ENCODE peak calls at places on chromosomes 6 and 20, in ten cellular contexts. V is upper lobe of right lung; R is heart right ventricle; W is IMR-90; Y is WERI-Rb-1; C is aorta; A is mucosa of descending colon; X is endothelial cell of umbilical vein; Q is brain microvascular endothelial cell; L is CD8-positive, alpha-beta memory T cell. D is an unnamed sample.

GRCh38 chr20:32474967-32475819 is 109.9 kb downstream of the NOL4L start:
- DNase-seq in X (peak; percentile 91), C (peak; percentile 94), V (peak; percentile 95), W (peak; percentile 91), Q (peak; percentile 94), Y (no peak), A (peak; percentile 96), L (no peak), R (peak; percentile 91), D (peak; percentile 94)

GRCh38 chr6:74753883-74754600 is 451.8 kb downstream of the COL12A1 start:
- DNase-seq in R (no peak), C (no peak), A (no peak), X (no peak), W (no peak), Q (no peak), Y (no peak), V (no peak), L (no peak), D (no peak)

GRCh38 chr6:131182991-131183425 is 47.7 kb downstream of the AKAP7 start:
- DNase-seq in V (no peak), Y (no peak), A (no peak), C (no peak), R (no peak), W (peak; percentile 56), L (peak; percentile 41), X (peak; percentile 56), Q (peak; percentile 22), D (peak; percentile 29)

GRCh38 chr6:131116321-131116720 is 18.9 kb upstream of the AKAP7 start:
- DNase-seq in Q (no peak), A (no peak), C (no peak), Y (no peak), L (no peak), V (no peak), W (no peak), X (no peak), R (no peak), D (no peak)

GRCh38 chr6:7086488-7086887 is 21.3 kb upstream of the RREB1 start:
- DNase-seq in X (peak; percentile 57), L (peak; percentile 36), Y (no peak), W (peak; percentile 28), R (no peak), C (no peak), V (peak; percentile 75), A (no peak), Q (no peak), D (no peak)

GRCh38 chr6:121838842-121839241 is 403.4 kb downstream of the GJA1 start:
- DNase-seq in C (no peak), W (peak; percentile 38), X (no peak), R (peak; percentile 37), Y (no peak), A (no peak), V (no peak), Q (peak; percentile 75), L (no peak), D (no peak)

GRCh38 chr6:43797919-43798318 is 27.9 kb downstream of the VEGFA start:
- DNase-seq in C (peak; percentile 37), V (no peak), L (no peak), W (no peak), R (no peak), A (no peak), X (no peak), Y (no peak), Q (no peak), D (no peak)

GRCh38 chr6:142416179-142416578 is 114.4 kb downstream of the ADGRG6 start:
- DNase-seq in A (no peak), C (no peak), L (no peak), Y (no peak), V (no peak), X (peak; percentile 93), Q (peak; percentile 98), W (peak; percentile 99), R (no peak), D (no peak)

GRCh38 chr6:107704377-107705013 is 119.6 kb downstream of the SCML4 start:
- DNase-seq in L (no peak), A (no peak), C (no peak), V (no peak), Y (no peak), W (peak; percentile 68), R (no peak), Q (peak; percentile 52), X (peak; percentile 58), D (peak; percentile 70)

GRCh38 chr20:53978497-53978896 is 91.9 kb downstream of the BCAS1 start:
- DNase-seq in X (no peak), Y (no peak), R (no peak), V (no peak), A (no peak), L (no peak), C (no peak), Q (no peak), W (no peak), D (no peak)

GRCh38 chr6:117078624-117079023 is 186.7 kb upstream of the VGLL2 start:
- DNase-seq in W (no peak), Q (no peak), R (no peak), V (no peak), X (no peak), Y (no peak), C (no peak), L (no peak), A (no peak), D (no peak)

GRCh38 chr6:87281426-87281825 is 41.0 kb upstream of the SMIM8 start:
- DNase-seq in Q (no peak), W (no peak), A (no peak), V (no peak), X (peak; percentile 16), L (no peak), R (no peak), Y (no peak), C (no peak), D (no peak)

GRCh38 chr20:57103146-57103800 is 163.2 kb downstream of the BMP7 start:
- DNase-seq in V (no peak), A (no peak), Q (no peak), Y (no peak), R (no peak), L (no peak), C (no peak), X (no peak), W (no peak), D (no peak)

DNA sequence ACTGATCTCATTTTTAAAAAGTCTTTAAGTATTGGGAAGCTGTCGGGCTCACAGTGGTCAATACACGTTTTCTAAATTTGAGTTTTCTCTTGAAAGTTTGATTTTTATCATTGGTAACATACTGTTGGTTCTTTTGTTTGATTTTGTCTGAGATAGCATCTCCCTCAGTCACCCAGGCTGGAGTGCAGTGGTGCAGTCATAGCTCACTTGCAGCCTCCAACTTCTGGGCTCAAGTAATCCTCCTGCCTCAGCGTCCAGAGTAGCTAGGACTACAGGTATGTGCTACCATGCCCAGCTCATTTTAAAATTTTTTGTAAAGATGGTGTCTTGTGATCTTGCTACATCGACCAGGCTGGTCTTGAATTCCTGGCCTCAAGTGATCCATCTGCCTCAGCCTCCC is 9.1 kb downstream of the PPARD start:
- DNase-seq in Y (no peak), Q (no peak), R (no peak), X (no peak), L (no peak), A (no peak), C (no peak), V (no peak), W (no peak), D (no peak)
- H3K4me3 ChIP-seq in Y (no peak overlapping the region), Q (no peak overlapping the region), R (no peak overlapping the region), X (no peak overlapping the region), L (no peak overlapping the region), A (no peak overlapping the region), C (no peak overlapping the region), V (no peak overlapping the region), W (no peak overlapping the region), D (no peak overlapping the region)

DNA sequence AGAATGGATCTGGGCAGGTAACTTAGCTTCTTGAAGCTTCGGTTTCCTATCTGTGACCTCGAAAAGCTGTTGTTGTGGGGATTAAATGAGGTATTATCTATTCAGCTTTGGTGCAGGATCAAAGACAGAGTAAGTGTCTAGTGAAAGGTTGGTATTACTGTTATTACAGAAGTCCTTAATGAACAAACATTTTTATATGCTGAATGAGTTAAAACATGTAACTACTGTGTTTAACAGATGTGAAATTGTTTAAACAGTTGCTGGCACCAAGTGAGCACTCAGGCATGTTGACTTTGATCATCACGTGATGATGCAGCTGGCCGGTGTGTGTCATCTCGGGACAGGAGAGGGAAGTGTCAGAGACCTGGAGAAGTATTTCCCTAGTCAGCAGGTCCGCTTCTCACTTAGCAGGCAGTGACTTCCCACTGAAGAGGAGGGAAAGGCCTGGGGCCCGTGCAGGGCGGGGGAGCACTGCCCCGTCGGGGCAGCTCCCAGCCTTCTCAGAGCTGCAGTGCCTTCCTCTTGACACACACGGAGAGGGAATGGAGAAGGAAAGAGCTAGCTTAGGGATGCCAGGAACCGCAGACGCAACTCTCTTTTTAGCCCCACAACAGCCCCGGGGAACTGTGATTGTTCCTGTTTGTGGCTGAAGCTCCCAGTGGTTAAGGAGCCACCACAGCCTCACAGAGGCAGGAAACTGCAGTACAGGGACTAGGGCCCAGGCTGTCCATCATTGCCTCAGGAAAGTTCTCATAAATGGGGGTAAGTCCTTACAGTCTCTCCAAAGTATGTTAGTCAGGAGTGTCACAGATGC is 18.0 kb downstream of the TUBB2A start:
- DNase-seq in X (no peak), V (peak; percentile 74), Y (no peak), Q (peak; percentile 65), A (peak; percentile 82), C (no peak), W (peak; percentile 91), L (no peak), R (peak; percentile 43), D (no peak)
- H3K36me3 ChIP-seq in X (no peaks in the 10 kb centered on the region), V (peaks cover 3% of the 10 kb centered on the region), Y (peaks cover 43% of the 10 kb centered on the region), Q (no peaks in the 10 kb centered on the region), A (no peaks in the 10 kb centered on the region), C (peaks cover 3% of the 10 kb centered on the region), W (peaks cover 16% of the 10 kb centered on the region), L (peaks cover 4% of the 10 kb centered on the region), R (peaks cover 7% of the 10 kb centered on the region), D (peaks cover 30% of the 10 kb centered on the region)

DNA sequence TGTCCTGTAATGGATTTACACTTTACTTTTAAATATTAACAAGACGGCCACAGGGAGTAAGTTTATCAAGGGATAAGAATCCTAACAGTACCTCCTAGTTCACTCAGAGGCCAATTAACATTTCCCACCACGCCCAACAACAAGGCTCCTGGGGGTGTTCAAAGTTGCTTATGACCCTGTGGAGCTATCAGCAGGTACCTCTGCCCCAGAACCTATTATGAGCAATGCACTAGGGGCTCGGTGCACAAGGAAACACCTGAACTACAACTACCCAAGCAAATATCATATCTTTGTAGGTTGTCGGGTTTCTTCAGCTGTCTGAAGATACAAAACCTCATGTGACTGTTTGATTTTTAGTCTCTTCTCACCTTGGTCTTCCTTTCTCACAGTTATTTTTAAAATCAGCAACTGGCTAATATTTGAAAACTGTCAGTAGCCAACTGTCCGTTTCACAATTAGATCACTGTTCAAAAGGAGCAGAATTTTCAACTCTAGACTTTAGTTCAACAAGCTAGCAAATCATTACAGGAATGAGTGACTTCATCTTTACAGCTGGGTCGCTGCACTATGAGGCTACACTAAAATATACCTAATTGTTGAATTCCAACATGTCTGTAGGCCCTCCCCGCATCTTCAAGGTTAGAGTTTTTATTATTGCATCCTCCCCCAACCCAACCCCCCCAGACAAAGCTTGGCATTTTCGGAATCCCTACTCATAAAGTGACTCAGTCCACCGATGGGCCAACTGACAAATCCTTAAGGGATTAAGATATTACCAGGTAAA is 38.1 kb downstream of the B4GALT5 start:
- DNase-seq in W (no peak), X (no peak), Q (no peak), A (no peak), R (no peak), V (no peak), Y (no peak), C (no peak), L (no peak), D (no peak)
- H3K4me3 ChIP-seq in W (no peak overlapping the region), X (no peak overlapping the region), Q (no peak overlapping the region), A (no peak overlapping the region), R (no peak overlapping the region), V (no peak overlapping the region), Y (no peak overlapping the region), C (no peak overlapping the region), L (no peak overlapping the region), D (no peak overlapping the region)

GRCh38 chr6:119280080-119280479 is 69.5 kb downstream of the MAN1A1 start:
- DNase-seq in A (no peak), Y (no peak), C (no peak), W (no peak), Q (no peak), X (no peak), V (no peak), R (no peak), L (no peak), D (no peak)
- H3K36me3 ChIP-seq in A (no peaks in the 10 kb centered on the region), Y (no peaks in the 10 kb centered on the region), C (no peaks in the 10 kb centered on the region), W (no peaks in the 10 kb centered on the region), Q (no peaks in the 10 kb centered on the region), X (no peaks in the 10 kb centered on the region), V (no peaks in the 10 kb centered on the region), R (no peaks in the 10 kb centered on the region), L (no peaks in the 10 kb centered on the region), D (no peaks in the 10 kb centered on the region)